ENCODE peak calls at places on chromosomes 6 and 20, in seven cellular contexts. Y, N, K, U, T, A and X are unnamed samples.

GRCh38 chr20:20593447-20594170 is 118.8 kb downstream of the RALGAPA2 start:
- DNase-seq in Y (peak; percentile 74), N (no peak), K (peak; percentile 36), U (peak; percentile 42), T (peak; percentile 60), A (peak; percentile 38), X (peak; percentile 63)

GRCh38 chr6:91569071-91569470 is 982.2 kb upstream of the MAP3K7 start:
- DNase-seq in Y (no peak), N (no peak), K (no peak), U (no peak), T (peak; percentile 80), A (no peak), X (no peak)

GRCh38 chr20:17757496-17757895 is 57.7 kb downstream of the BANF2 start:
- DNase-seq in Y (no peak), N (no peak), K (no peak), U (no peak), T (no peak), A (no peak), X (no peak)

GRCh38 chr6:31971279-31971992 is 502 bp downstream of the DXO start:
- DNase-seq in Y (no peak), N (no peak), K (no peak), U (no peak), T (peak; percentile 12), A (no peak), X (no peak)

GRCh38 chr20:63735859-63736718 is at the start of gene LIME1:
- DNase-seq in Y (no peak), N (no peak), K (peak; percentile 79), U (no peak), T (no peak), A (peak; percentile 85), X (no peak)

GRCh38 chr20:5550738-5551529 is 199.3 kb upstream of the SHLD1 start:
- DNase-seq in Y (no peak), N (no peak), K (no peak), U (no peak), T (no peak), A (no peak), X (no peak)

GRCh38 chr20:34701405-34702085 is 2.6 kb upstream of the TP53INP2 start:
- DNase-seq in Y (no peak), N (no peak), K (no peak), U (no peak), T (no peak), A (no peak), X (no peak)

GRCh38 chr20:43442310-43442880 is 15.3 kb upstream of the SRSF6 start:
- DNase-seq in Y (no peak), N (no peak), K (no peak), U (no peak), T (no peak), A (no peak), X (peak; percentile 52)

GRCh38 chr6:7910654-7911344 is at the start of gene TXNDC5:
- DNase-seq in Y (peak; percentile 68), N (peak; percentile 84), K (peak; percentile 93), U (peak; percentile 74), T (peak; percentile 61), A (peak; percentile 64), X (peak; percentile 34)

GRCh38 chr6:109612268-109612667 is 78.7 kb downstream of the AK9 start:
- DNase-seq in Y (no peak), N (no peak), K (no peak), U (no peak), T (no peak), A (no peak), X (no peak)

GRCh38 chr6:109318328-109318876 is 63.9 kb downstream of the CD164 start:
- DNase-seq in Y (no peak), N (no peak), K (no peak), U (no peak), T (no peak), A (no peak), X (no peak)

GRCh38 chr6:21556968-21557721 is 36.4 kb upstream of the SOX4 start:
- DNase-seq in Y (peak; percentile 41), N (no peak), K (no peak), U (no peak), T (no peak), A (no peak), X (no peak)

GRCh38 chr6:121663292-121663691 is 227.8 kb downstream of the GJA1 start:
- DNase-seq in Y (no peak), N (no peak), K (no peak), U (no peak), T (no peak), A (no peak), X (no peak)

GRCh38 chr6:26065952-26066380 is 21.3 kb upstream of the HFE start:
- DNase-seq in Y (peak; percentile 90), N (peak; percentile 45), K (peak; percentile 74), U (peak; percentile 56), T (peak; percentile 80), A (peak; percentile 73), X (peak; percentile 78)

GRCh38 chr6:170243386-170243785 is 47.5 kb downstream of the DLL1 start:
- DNase-seq in Y (no peak), N (no peak), K (no peak), U (no peak), T (no peak), A (no peak), X (no peak)

GRCh38 chr6:136823128-136823660 is 802 bp downstream of the PEX7 start:
- DNase-seq in Y (no peak), N (no peak), K (no peak), U (no peak), T (no peak), A (peak; percentile 8), X (no peak)

GRCh38 chr20:57092112-57092899 is 174.1 kb downstream of the BMP7 start:
- DNase-seq in Y (peak; percentile 32), N (peak; percentile 50), K (peak; percentile 82), U (peak; percentile 76), T (peak; percentile 20), A (peak; percentile 73), X (no peak)

GRCh38 chr6:133415262-133415661 is 174.1 kb downstream of the EYA4 start:
- DNase-seq in Y (no peak), N (no peak), K (no peak), U (no peak), T (no peak), A (no peak), X (no peak)

DNA sequence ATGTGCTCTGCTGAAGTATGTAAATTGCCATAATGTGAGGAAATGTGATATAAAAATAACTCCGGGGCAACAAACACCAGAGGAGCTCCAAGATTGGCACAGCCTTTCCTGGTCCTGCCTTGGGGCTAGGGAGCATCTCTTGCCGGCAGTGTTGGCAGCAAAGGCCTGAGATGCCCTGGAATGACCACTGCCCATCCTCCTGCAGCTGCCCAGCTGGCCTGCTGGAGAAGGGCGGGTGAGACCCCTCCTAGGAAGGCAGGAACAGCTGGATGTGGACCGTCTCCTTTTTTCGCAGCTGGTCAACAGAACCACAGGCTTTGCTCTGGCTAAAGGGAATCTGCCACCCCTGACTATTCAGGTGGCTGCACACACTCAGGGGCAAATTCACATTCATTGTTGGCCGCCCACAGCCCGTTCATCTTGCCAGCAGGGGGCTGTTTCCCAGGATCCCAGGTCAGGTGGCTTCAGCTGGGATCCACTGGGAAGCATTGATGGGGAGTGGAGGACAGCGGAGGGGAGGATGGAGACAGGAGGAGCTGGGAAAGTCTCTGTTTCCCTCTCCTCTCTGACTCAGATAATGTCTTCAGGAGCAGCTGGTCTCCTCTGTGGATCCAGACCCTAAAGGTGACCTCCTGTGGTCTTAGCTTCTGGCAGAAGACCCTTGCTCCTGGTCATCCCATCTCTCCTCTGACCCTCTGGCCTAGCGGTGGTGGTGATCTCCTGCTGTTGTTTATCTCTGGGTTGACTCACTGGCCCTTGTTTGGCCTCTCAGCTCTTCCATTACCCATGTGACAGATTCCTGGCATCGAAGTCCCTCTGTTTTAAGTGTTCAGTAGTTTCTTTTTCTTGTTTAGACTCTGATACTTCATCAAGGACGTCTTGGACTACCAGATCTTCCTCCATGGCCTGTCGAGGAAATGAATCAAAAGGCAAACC is 336.7 kb downstream of the DHX35 start:
- DNase-seq in Y (no peak), N (no peak), K (no peak), U (no peak), T (no peak), A (no peak), X (no peak)
- TF ChIP-seq CTCF in Y (no peak), N (no peak), K (no peak), U (no peak), T (no peak), A (no peak), X (no peak)

DNA sequence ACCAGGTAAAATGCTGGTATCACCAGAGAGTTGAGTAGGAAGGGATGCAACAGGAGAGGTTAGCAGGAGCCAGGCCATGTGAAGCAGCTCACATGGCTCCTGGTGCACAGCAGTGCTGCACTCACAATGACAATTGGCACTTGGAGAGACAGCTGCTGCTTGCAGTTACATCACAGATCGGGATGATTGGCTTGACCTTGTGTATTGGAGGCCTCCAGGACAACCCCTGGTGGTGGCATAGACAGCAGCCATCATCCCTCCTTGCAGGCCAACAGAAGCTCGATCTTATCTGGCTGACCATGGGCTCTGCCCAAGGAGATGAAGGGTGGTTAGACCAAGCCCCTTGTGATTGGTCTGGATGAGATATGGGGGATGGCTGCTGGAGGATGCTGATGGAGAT is 73.0 kb downstream of the EYA2 start:
- DNase-seq in Y (no peak), N (no peak), K (no peak), U (no peak), T (no peak), A (no peak), X (no peak)
- TF ChIP-seq CTCF in Y (no peak), N (no peak), K (no peak), U (no peak), T (no peak), A (no peak), X (peak; percentile 19)

GRCh38 chr6:10307028-10307427 is 107.8 kb downstream of the TFAP2A start:
- DNase-seq in Y (no peak), N (no peak), K (no peak), U (no peak), T (no peak), A (no peak), X (no peak)
- TF ChIP-seq CTCF in Y (no peak), N (no peak), K (no peak), U (no peak), T (no peak), A (no peak), X (no peak)

GRCh38 chr20:62178316-62179161 is 4.3 kb upstream of the MTG2 start:
- DNase-seq in Y (no peak), N (no peak), K (no peak), U (no peak), T (no peak), A (no peak), X (no peak)

GRCh38 chr20:62182469-62183425 is at the start of gene MTG2:
- DNase-seq in Y (peak; percentile 95), N (peak; percentile 95), K (peak; percentile 100), U (peak; percentile 89), T (peak; percentile 94), A (peak; percentile 95), X (peak; percentile 92)

GRCh38 chr20:62183426-62184142 is 756 bp downstream of the MTG2 start:
- DNase-seq in Y (peak; percentile 16), N (no peak), K (no peak), U (no peak), T (peak; percentile 4), A (no peak), X (no peak)

GRCh38 chr20:62179162-62179504 is 3.7 kb upstream of the MTG2 start:
- DNase-seq in Y (no peak), N (no peak), K (no peak), U (no peak), T (no peak), A (no peak), X (no peak)

DNA sequence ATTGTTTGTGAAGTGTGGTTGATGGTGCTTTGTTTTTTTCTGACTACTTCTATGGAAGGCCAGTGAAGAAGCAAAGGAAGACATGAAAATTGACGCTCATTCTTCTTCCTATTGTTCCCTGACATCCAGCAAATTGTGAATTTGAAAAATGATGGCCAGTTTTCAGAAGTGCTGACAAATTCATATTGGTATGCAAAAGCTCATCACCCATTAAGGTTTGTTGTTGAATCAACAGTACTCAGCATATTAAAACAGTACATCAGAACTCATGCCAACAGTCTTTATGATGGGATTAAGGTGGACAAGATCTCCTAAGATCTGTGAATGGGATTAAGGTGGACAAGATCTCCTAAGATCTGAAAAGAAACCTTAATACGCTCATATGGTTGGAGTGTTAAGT is 1.0 kb upstream of the MTG2 start:
- DNase-seq in Y (no peak), N (no peak), K (no peak), U (no peak), T (no peak), A (no peak), X (no peak)
- TF ChIP-seq CTCF in Y (no peak), N (no peak), K (no peak), U (no peak), T (no peak), A (no peak), X (no peak)